ENCODE peak calls at places on chromosomes 5 and 9, in four cellular contexts. One of them, this sample, is unnamed.

GRCh38 chr9:36204906-36205547 is 14.3 kb downstream of the CLTA start:
- DNase-seq in CD8-positive, alpha-beta T cell: no peak
- DNase-seq in A549: peak
- DNase-seq in naive thymus-derived CD4-positive, alpha-beta T cell: no peak
- DNase-seq in this sample: no peak

GRCh38 chr5:72194846-72195245 is 87.6 kb downstream of the MAP1B start:
- DNase-seq in A549: no peak
- DNase-seq in CD8-positive, alpha-beta T cell: no peak
- DNase-seq in naive thymus-derived CD4-positive, alpha-beta T cell: no peak
- DNase-seq in this sample: no peak

GRCh38 chr9:135179976-135180375 is 92.5 kb downstream of the OLFM1 start:
- DNase-seq in A549: no peak
- DNase-seq in CD8-positive, alpha-beta T cell: no peak
- DNase-seq in naive thymus-derived CD4-positive, alpha-beta T cell: no peak
- DNase-seq in this sample: no peak

GRCh38 chr5:81393783-81394718 is at the start of gene ACOT12:
- DNase-seq in CD8-positive, alpha-beta T cell: no peak
- DNase-seq in A549: peak
- DNase-seq in naive thymus-derived CD4-positive, alpha-beta T cell: no peak
- DNase-seq in this sample: no peak

GRCh38 chr5:120367896-120368634 is 96.0 kb upstream of the PRR16 start:
- DNase-seq in CD8-positive, alpha-beta T cell: no peak
- DNase-seq in naive thymus-derived CD4-positive, alpha-beta T cell: no peak
- DNase-seq in A549: no peak
- DNase-seq in this sample: peak

GRCh38 chr9:94927762-94928158 is 201.3 kb downstream of the AOPEP start:
- DNase-seq in naive thymus-derived CD4-positive, alpha-beta T cell: no peak
- DNase-seq in CD8-positive, alpha-beta T cell: no peak
- DNase-seq in A549: no peak
- DNase-seq in this sample: no peak

GRCh38 chr9:96270236-96270635 is 31.7 kb downstream of the HSD17B3 start:
- DNase-seq in A549: no peak
- DNase-seq in naive thymus-derived CD4-positive, alpha-beta T cell: no peak
- DNase-seq in CD8-positive, alpha-beta T cell: no peak
- DNase-seq in this sample: no peak

GRCh38 chr9:13278368-13279246 is 885 bp downstream of the MPDZ start:
- DNase-seq in naive thymus-derived CD4-positive, alpha-beta T cell: no peak
- DNase-seq in A549: peak
- DNase-seq in CD8-positive, alpha-beta T cell: no peak
- DNase-seq in this sample: no peak

GRCh38 chr9:14424983-14425382 is 111.0 kb upstream of the NFIB start:
- DNase-seq in CD8-positive, alpha-beta T cell: no peak
- DNase-seq in A549: no peak
- DNase-seq in naive thymus-derived CD4-positive, alpha-beta T cell: no peak
- DNase-seq in this sample: no peak

GRCh38 chr9:135307314-135307713 is 172.3 kb upstream of the PPP1R26 start:
- DNase-seq in CD8-positive, alpha-beta T cell: no peak
- DNase-seq in A549: no peak
- DNase-seq in naive thymus-derived CD4-positive, alpha-beta T cell: no peak
- DNase-seq in this sample: no peak

GRCh38 chr9:133727876-133728441 is 10.2 kb downstream of the SARDH start:
- DNase-seq in naive thymus-derived CD4-positive, alpha-beta T cell: no peak
- DNase-seq in CD8-positive, alpha-beta T cell: peak
- DNase-seq in A549: no peak
- DNase-seq in this sample: no peak

GRCh38 chr9:630817-631216 is 210.7 kb upstream of the DMRT1 start:
- DNase-seq in naive thymus-derived CD4-positive, alpha-beta T cell: no peak
- DNase-seq in CD8-positive, alpha-beta T cell: no peak
- DNase-seq in A549: no peak
- DNase-seq in this sample: no peak

GRCh38 chr9:7185612-7186011 is 427.8 kb downstream of the KDM4C start:
- DNase-seq in A549: peak
- DNase-seq in CD8-positive, alpha-beta T cell: no peak
- DNase-seq in naive thymus-derived CD4-positive, alpha-beta T cell: no peak
- DNase-seq in this sample: peak

GRCh38 chr5:82285206-82285605 is 7.1 kb upstream of the RPS23 start:
- DNase-seq in naive thymus-derived CD4-positive, alpha-beta T cell: no peak
- DNase-seq in A549: no peak
- DNase-seq in CD8-positive, alpha-beta T cell: no peak
- DNase-seq in this sample: no peak

GRCh38 chr5:176533390-176533789 is 3.8 kb downstream of the RNF44 start:
- DNase-seq in naive thymus-derived CD4-positive, alpha-beta T cell: no peak
- DNase-seq in A549: no peak
- DNase-seq in CD8-positive, alpha-beta T cell: no peak
- DNase-seq in this sample: no peak

GRCh38 chr9:87184956-87185642 is 237.8 kb upstream of the GAS1 start:
- DNase-seq in A549: no peak
- DNase-seq in CD8-positive, alpha-beta T cell: no peak
- DNase-seq in naive thymus-derived CD4-positive, alpha-beta T cell: no peak
- DNase-seq in this sample: peak

GRCh38 chr5:102106599-102106998 is 189.5 kb downstream of the SLCO4C1 start:
- DNase-seq in CD8-positive, alpha-beta T cell: no peak
- DNase-seq in naive thymus-derived CD4-positive, alpha-beta T cell: no peak
- DNase-seq in A549: no peak
- DNase-seq in this sample: no peak

GRCh38 chr5:149317281-149318048 is 27.8 kb upstream of the GRPEL2 start:
- DNase-seq in A549: peak
- DNase-seq in naive thymus-derived CD4-positive, alpha-beta T cell: peak
- DNase-seq in CD8-positive, alpha-beta T cell: peak
- DNase-seq in this sample: peak

GRCh38 chr5:56763711-56764466 is 51.5 kb upstream of the MAP3K1 start:
- DNase-seq in CD8-positive, alpha-beta T cell: no peak
- DNase-seq in A549: no peak
- DNase-seq in naive thymus-derived CD4-positive, alpha-beta T cell: no peak
- DNase-seq in this sample: peak

GRCh38 chr5:32522429-32523143 is 62.8 kb upstream of the SUB1 start:
- DNase-seq in naive thymus-derived CD4-positive, alpha-beta T cell: peak
- DNase-seq in CD8-positive, alpha-beta T cell: no peak
- DNase-seq in A549: no peak
- DNase-seq in this sample: peak

GRCh38 chr9:5554254-5554653 is 43.9 kb downstream of the PDCD1LG2 start:
- DNase-seq in A549: no peak
- DNase-seq in naive thymus-derived CD4-positive, alpha-beta T cell: no peak
- DNase-seq in CD8-positive, alpha-beta T cell: no peak
- DNase-seq in this sample: no peak

This sample was measured in MCF 10A.